ENCODE peak calls at places on chromosomes 7 and 10, in four cellular contexts. E, Y, B and C are unnamed samples.

GRCh38 chr7:132622081-132622480 is 45.8 kb upstream of the PLXNA4 start:
- DNase-seq in Y (no peak), E (no peak), B (no peak), C (no peak)

GRCh38 chr7:126472825-126473224 is 779.9 kb downstream of the GRM8 start:
- DNase-seq in Y (no peak), E (no peak), B (no peak), C (no peak)

GRCh38 chr7:127392182-127392565 is 334 bp downstream of the ZNF800 start:
- DNase-seq in B (peak), Y (peak), E (no peak), C (peak)

GRCh38 chr7:94476251-94476840 is 33.3 kb upstream of the CASD1 start:
- DNase-seq in Y (no peak), E (no peak), B (no peak), C (no peak)

GRCh38 chr7:111527545-111527944 is 34.7 kb downstream of the IMMP2L start:
- DNase-seq in Y (no peak), E (peak), B (no peak), C (no peak)

GRCh38 chr7:74290590-74290950 is 1.4 kb downstream of the CLIP2 start:
- DNase-seq in E (no peak), Y (no peak), B (no peak), C (no peak)

GRCh38 chr7:33895025-33895804 is 10.1 kb upstream of the BMPER start:
- DNase-seq in B (peak), E (no peak), Y (peak), C (peak)

GRCh38 chr10:12214093-12214492 is 18.1 kb downstream of the CDC123 start:
- DNase-seq in Y (no peak), B (no peak), E (no peak), C (no peak)

GRCh38 chr10:31143331-31143935 is 111.8 kb upstream of the ZNF438 start:
- DNase-seq in Y (no peak), B (peak), E (no peak), C (no peak)

GRCh38 chr7:106285801-106286492 is 1.2 kb upstream of the NAMPT start:
- DNase-seq in B (no peak), E (peak), Y (peak), C (peak)

GRCh38 chr10:79383974-79384606 is 36.8 kb downstream of the PPIF start:
- DNase-seq in Y (peak), E (no peak), B (peak), C (no peak)

GRCh38 chr10:16519250-16519907 is 2.3 kb downstream of the C1QL3 start:
- DNase-seq in E (no peak), B (no peak), Y (no peak), C (no peak)

GRCh38 chr7:106181658-106182265 is 69.7 kb upstream of the SYPL1 start:
- DNase-seq in Y (no peak), B (no peak), E (no peak), C (no peak)

GRCh38 chr10:56139405-56139804 is 221.7 kb downstream of the ZWINT start:
- DNase-seq in E (no peak), B (no peak), Y (no peak), C (no peak)

GRCh38 chr10:12418725-12419278 is 69.5 kb downstream of the CAMK1D start:
- DNase-seq in E (no peak), B (no peak), Y (no peak), C (peak)

GRCh38 chr10:26457088-26457487 is 18.9 kb downstream of the APBB1IP start:
- DNase-seq in E (peak), B (no peak), Y (no peak), C (no peak)

GRCh38 chr7:30563326-30563942 is 31.2 kb upstream of the GARS1 start:
- DNase-seq in E (no peak), B (no peak), Y (no peak), C (peak)

GRCh38 chr7:117323585-117323876 is 673 bp upstream of the WNT2 start:
- DNase-seq in E (no peak), Y (no peak), B (no peak), C (peak)

GRCh38 chr10:46992794-46993552 is 81.7 kb downstream of the PTPN20 start:
- DNase-seq in B (no peak), E (no peak), Y (peak), C (peak)

GRCh38 chr10:101135151-101136006 is 4.3 kb downstream of the TLX1 start:
- DNase-seq in Y (no peak), B (no peak), E (no peak), C (no peak)

GRCh38 chr10:114002422-114002821 is 41.2 kb upstream of the ADRB1 start:
- DNase-seq in Y (no peak), E (no peak), B (no peak), C (no peak)

GRCh38 chr7:26787696-26788095 is 76.7 kb downstream of the SKAP2 start:
- DNase-seq in E (no peak), B (no peak), Y (no peak), C (no peak)

GRCh38 chr10:74018241-74018640 is 20.3 kb downstream of the VCL start:
- DNase-seq in B (no peak), Y (no peak), E (no peak), C (no peak)

GRCh38 chr10:178208-178607 is 43.0 kb downstream of the ZMYND11 start:
- DNase-seq in E (no peak), Y (no peak), B (no peak), C (peak)

GRCh38 chr7:70640266-70640833 is 491.6 kb upstream of the GALNT17 start:
- DNase-seq in Y (no peak), E (no peak), B (no peak), C (peak)

GRCh38 chr10:67976292-67977245 is 92.1 kb downstream of the SIRT1 start:
- DNase-seq in E (no peak), B (no peak), Y (peak), C (peak)

GRCh38 chr7:39567294-39567693 is 1.1 kb downstream of the YAE1 start:
- DNase-seq in Y (no peak), B (no peak), E (no peak), C (peak)
- TF ChIP-seq CTCF in Y (no peak), B (no peak), E (no peak), C (no peak)

DNA sequence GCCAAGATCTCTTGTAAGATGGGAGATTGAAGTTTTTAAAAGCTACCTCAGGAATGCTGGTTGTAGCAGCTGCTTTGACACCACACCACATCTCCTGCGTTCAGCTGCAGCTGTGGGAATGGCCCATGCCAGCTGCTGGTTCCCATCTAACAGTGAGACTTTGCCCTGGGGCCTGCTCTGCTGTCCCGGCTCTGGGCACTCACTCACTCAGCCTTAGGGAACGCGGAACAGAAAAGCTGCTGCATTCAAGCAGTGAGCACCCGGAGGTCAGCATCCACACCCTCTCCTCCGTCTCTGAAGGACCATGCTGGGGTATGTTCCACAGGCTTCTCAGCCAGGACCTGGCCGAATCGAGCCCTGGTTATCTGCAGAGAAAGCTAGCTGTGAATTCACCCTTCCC is 197.1 kb upstream of the CXCL12 start:
- DNase-seq in B (peak), E (no peak), Y (no peak), C (no peak)
- H3K4me3 ChIP-seq in B (no peak), E (no peak), Y (no peak), C (no peak)

GRCh38 chr10:95341716-95342130 is 50.9 kb upstream of the PDLIM1 start:
- DNase-seq in Y (no peak), E (no peak), B (no peak), C (peak)

GRCh38 chr10:95337354-95337753 is 46.6 kb upstream of the PDLIM1 start:
- DNase-seq in E (no peak), Y (no peak), B (no peak), C (no peak)

GRCh38 chr10:95337761-95338160 is 47.0 kb upstream of the PDLIM1 start:
- DNase-seq in E (no peak), B (no peak), Y (no peak), C (no peak)

GRCh38 chr10:95336702-95337101 is 45.9 kb upstream of the PDLIM1 start:
- DNase-seq in E (no peak), B (no peak), Y (no peak), C (no peak)

DNA sequence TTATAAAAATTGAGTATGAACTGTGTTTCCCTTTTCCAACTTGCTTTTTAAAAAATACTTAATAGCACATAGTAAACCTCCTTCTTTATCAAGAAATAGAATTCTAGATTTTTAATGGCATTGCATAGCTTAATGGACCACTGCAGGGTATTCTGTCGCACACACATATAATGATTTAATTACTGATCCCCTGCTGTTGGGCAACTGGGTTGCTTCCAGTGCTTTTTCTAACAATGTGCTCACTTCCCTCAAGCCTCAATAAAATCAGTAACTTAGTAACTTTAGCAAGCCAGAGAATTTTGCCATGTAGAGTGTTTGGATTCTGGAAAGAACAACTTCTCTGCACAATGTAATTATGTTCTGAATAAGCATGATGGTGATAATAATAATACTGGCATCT is 49.1 kb upstream of the PDLIM1 start:
- DNase-seq in E (no peak), Y (no peak), B (no peak), C (no peak)
- TF ChIP-seq CTCF in E (no peak), Y (no peak), B (no peak), C (no peak)

GRCh38 chr7:82384779-82385178 is 58.8 kb downstream of the CACNA2D1 start:
- DNase-seq in B (no peak), E (no peak), Y (no peak), C (no peak)

GRCh38 chr7:82388138-82388537 is 55.4 kb downstream of the CACNA2D1 start:
- DNase-seq in E (no peak), B (no peak), Y (no peak), C (peak)

GRCh38 chr7:82389847-82390246 is 53.7 kb downstream of the CACNA2D1 start:
- DNase-seq in Y (no peak), B (no peak), E (no peak), C (peak)

GRCh38 chr7:82382276-82382675 is 61.3 kb downstream of the CACNA2D1 start:
- DNase-seq in E (no peak), B (no peak), Y (no peak), C (no peak)

GRCh38 chr7:82384051-82384464 is 59.5 kb downstream of the CACNA2D1 start:
- DNase-seq in Y (no peak), B (no peak), E (peak), C (no peak)
- H3K4me3 ChIP-seq in Y (no peak), B (no peak), E (no peak), C (no peak)

GRCh38 chr7:40674316-40674715 is 539.5 kb downstream of the SUGCT start:
- DNase-seq in Y (no peak), B (no peak), E (no peak), C (no peak)
- TF ChIP-seq CTCF in Y (no peak), B (no peak), E (no peak), C (no peak)

DNA sequence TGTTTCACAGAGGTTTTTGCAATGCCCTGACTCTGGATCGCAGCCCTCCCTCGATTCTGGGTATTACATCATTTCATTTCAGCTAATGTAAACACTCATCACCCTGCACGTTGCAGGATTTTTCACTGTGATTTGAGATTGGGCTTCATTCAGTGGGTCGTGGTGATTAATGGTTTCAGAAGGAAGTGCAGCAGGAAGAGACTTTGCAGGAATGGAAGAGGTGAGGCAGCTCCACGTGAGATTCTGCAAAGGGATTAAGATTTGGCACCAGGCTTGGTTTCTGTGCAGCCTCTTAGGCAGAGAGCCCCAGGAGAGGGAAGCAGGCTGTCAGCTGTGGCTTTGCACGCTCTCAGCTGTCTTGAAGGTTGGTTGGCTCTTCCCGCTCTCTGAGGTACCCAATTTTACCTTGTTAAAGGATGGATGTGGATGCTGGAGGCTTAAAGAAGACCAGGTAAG is 95.2 kb downstream of the PLCE1 start:
- DNase-seq in Y (no peak), B (no peak), E (no peak), C (peak)
- H3K4me3 ChIP-seq in Y (no peak), B (peak), E (no peak), C (no peak)

DNA sequence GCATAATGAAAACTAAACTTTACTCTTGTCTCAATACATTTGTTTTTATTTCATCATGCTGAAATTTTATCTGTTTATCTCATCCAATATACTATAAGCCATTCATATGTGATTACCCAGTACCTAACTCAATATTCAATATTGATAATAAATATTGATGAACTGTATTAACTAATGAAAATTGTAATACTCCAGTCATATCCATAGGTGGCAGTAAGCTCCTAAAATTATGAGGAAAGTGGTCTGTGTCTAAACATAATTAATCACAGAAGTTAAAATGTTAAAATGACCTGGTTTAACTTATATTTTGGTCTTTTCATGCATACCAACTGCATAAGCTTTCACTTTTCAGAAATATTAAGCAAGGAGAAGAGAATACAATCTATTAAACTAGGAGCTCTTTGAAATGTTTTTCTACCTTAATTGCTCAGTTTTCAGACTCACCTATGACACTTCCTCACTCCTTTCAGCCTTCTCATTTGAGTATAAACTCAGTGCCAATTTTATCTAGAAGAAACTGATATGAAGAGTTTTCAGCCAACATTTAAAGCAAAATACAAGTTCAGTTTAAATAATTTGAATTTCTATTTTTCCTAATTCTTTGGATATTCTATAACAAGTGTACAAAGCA is 30.5 kb upstream of the VWDE start:
- DNase-seq in Y (no peak), E (no peak), B (no peak), C (peak)
- TF ChIP-seq CTCF in Y (peak), E (peak), B (no peak), C (peak)

DNA sequence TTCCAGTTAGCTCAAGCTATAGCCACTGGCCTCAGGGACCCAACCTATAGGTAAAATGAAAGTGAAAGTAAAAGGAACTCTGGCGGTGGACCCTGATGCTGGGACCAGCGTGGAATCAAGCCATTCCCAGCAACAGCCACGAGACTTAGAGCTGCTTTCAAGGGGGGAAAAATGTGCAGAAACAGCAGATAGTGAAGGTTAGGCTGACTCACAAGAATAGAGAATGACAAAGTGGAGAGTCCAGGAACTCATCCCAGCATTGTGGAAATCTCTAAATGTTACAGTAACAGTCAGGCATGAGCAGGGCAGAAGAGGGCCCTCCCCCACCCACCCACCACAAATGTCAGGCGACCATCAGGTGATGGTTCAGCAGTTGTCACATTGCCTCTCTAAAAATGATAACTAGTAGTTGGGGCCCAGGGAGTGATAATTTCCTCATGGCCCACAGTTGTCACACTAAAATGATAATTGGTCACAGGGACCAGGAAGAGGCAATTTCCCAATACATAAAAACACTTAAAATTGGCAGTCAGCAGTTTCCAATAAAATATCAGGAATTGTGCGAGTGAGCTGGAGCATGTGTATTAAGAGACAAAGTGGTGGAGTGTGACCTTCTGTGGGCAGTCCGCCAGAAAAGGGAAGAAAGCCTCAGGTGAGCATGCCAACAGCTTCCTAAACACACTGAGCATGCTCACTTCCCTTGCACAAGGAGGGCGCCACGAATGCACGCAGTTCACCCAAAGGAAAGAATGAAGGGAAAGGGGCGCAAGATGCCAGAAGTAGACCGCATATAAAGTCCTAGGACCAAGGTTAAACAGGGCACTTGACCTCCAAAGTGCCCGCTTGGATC is 129.8 kb upstream of the PPP1R3A start:
- DNase-seq in E (no peak), Y (no peak), B (no peak), C (peak)
- H3K4me3 ChIP-seq in E (no peak), Y (no peak), B (peak), C (no peak)